ENCODE peak calls at places on chromosomes 3 and 15, in eight cellular contexts. Q is AG09309, T is psoas muscle, X is endothelial cell, J is cardiac fibroblast, Y is brain microvascular endothelial cell, W is Panc1, V is WTC11. B is an unnamed sample.

GRCh38 chr15:38651328-38652038 is 86.9 kb upstream of the RASGRP1 start:
- DNase-seq in Q (no peak), V (no peak), W (no peak), Y (no peak), J (no peak), X (no peak), T (no peak), B (no peak)

GRCh38 chr3:69443554-69443953 is 57.7 kb upstream of the FRMD4B start:
- DNase-seq in J (no peak), T (no peak), W (no peak), V (no peak), Y (no peak), X (no peak), Q (peak), B (no peak)

GRCh38 chr3:136860541-136860940 is 1.5 kb upstream of the NCK1 start:
- DNase-seq in Q (no peak), W (no peak), J (no peak), X (no peak), Y (no peak), V (no peak), T (no peak), B (peak)

GRCh38 chr15:92524161-92524560 is 130.5 kb downstream of the ST8SIA2 start:
- DNase-seq in X (no peak), V (no peak), Y (no peak), Q (no peak), T (no peak), J (no peak), W (no peak), B (no peak)

GRCh38 chr3:48047841-48048456 is 31.7 kb upstream of the MAP4 start:
- DNase-seq in Q (no peak), X (no peak), W (no peak), Y (peak), T (no peak), J (peak), V (no peak), B (no peak)

GRCh38 chr3:188646592-188646991 is 492.6 kb downstream of the LPP start:
- DNase-seq in X (no peak), T (no peak), Y (no peak), W (no peak), J (peak), Q (no peak), V (no peak), B (no peak)

GRCh38 chr3:61682671-61683408 is 121.5 kb downstream of the PTPRG start:
- DNase-seq in V (no peak), X (no peak), Y (no peak), Q (peak), T (no peak), J (no peak), W (no peak), B (no peak)

GRCh38 chr15:62706361-62706760 is 336.2 kb upstream of the TPM1 start:
- DNase-seq in J (peak), X (no peak), Q (no peak), Y (no peak), T (no peak), W (no peak), V (no peak), B (no peak)

GRCh38 chr3:115808816-115809215 is 185.5 kb downstream of the GAP43 start:
- DNase-seq in Y (no peak), W (no peak), J (no peak), Q (no peak), T (no peak), V (no peak), X (no peak), B (no peak)

GRCh38 chr3:168161696-168162095 is 66.0 kb upstream of the GOLIM4 start:
- DNase-seq in X (no peak), W (no peak), J (no peak), Y (no peak), Q (no peak), T (no peak), V (no peak), B (no peak)

GRCh38 chr15:81400640-81401236 is 26.7 kb upstream of the TMC3 start:
- DNase-seq in T (no peak), V (no peak), Q (peak), Y (peak), W (peak), X (peak), J (peak), B (peak)

GRCh38 chr3:153640689-153641308 is 478.8 kb downstream of the RAP2B start:
- DNase-seq in Q (no peak), W (no peak), J (no peak), V (peak), X (no peak), Y (no peak), T (no peak), B (peak)

GRCh38 chr3:73037369-73037699 is 24.1 kb upstream of the EBLN2 start:
- DNase-seq in V (no peak), J (peak), W (no peak), T (no peak), Y (peak), X (no peak), Q (no peak), B (no peak)

GRCh38 chr15:67850336-67850735 is 10.5 kb upstream of the RNU6-1 start:
- DNase-seq in Q (no peak), X (no peak), Y (no peak), T (no peak), J (no peak), W (no peak), V (no peak), B (no peak)

GRCh38 chr3:186633481-186633880 is 6.7 kb upstream of the FETUB start:
- DNase-seq in Y (no peak), W (no peak), Q (no peak), X (no peak), T (no peak), J (no peak), V (no peak), B (no peak)

GRCh38 chr3:13258986-13259514 is 161.1 kb downstream of the NUP210 start:
- DNase-seq in W (no peak), Q (no peak), Y (no peak), T (no peak), J (no peak), V (no peak), X (no peak), B (no peak)

GRCh38 chr3:67389176-67389575 is 265.2 kb downstream of the SUCLG2 start:
- DNase-seq in X (no peak), Y (no peak), W (no peak), J (no peak), Q (no peak), T (no peak), V (no peak), B (no peak)

GRCh38 chr3:177733233-177733632 is 536.0 kb upstream of the TBL1XR1 start:
- DNase-seq in T (no peak), J (no peak), V (no peak), X (no peak), Q (no peak), Y (no peak), W (no peak), B (no peak)

GRCh38 chr15:29138260-29138659 is 131.4 kb downstream of the NSMCE3 start:
- DNase-seq in Q (no peak), T (no peak), J (no peak), W (no peak), Y (no peak), X (no peak), V (no peak), B (no peak)

GRCh38 chr3:54339608-54340007 is 217.3 kb downstream of the CACNA2D3 start:
- DNase-seq in J (no peak), W (no peak), Y (no peak), X (no peak), T (no peak), V (no peak), Q (no peak), B (no peak)
- TF ChIP-seq CTCF in J (no peak), W (no peak), Y (no peak), X (no peak), T (no peak), V (no peak), Q (no peak), B (no peak)

GRCh38 chr15:51022206-51022605 is 72.5 kb downstream of the TNFAIP8L3 start:
- DNase-seq in X (no peak), Y (no peak), V (no peak), J (no peak), W (no peak), Q (no peak), T (no peak), B (no peak)
- TF ChIP-seq CTCF in X (no peak), Y (no peak), V (no peak), J (no peak), W (no peak), Q (no peak), T (no peak), B (no peak)

DNA sequence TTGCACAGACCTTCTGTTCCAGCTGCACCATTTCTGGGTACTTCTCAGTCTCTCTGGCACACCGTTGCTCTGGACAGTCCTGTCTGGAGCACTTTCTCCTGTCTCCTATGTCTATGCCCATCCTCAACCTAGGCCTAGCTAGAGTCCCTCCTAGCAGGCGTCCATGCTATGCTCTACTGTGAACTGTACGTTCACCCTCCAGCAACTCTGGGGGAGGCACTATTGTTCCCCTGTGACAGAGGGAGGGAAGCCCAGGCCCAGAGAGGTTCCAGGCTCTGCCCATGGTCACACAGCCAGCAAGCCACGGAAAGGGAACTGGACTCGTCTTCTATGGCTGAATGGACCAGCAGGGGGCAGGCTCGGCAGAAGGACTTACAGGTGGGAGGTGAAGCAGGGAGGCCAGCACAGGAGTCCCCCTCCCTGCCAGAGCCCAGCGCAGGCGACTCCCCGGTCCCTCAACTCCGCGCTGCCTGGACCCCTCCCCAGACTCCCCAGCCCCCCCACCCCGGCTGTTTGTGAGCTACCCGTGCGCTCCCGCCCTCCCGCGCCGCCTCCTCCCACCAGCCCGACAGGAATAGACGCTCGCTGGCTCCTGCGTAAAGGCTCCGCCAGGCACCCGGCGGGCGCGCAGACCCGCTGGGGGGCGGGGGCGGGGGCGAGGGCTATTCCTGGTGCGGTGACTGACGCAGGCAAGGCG is 1.7 kb upstream of the LINGO1 start:
- DNase-seq in J (peak), W (peak), Q (no peak), X (peak), V (peak), T (peak), Y (peak), B (peak)
- TF ChIP-seq CTCF in J (peak), W (peak), Q (peak), X (peak), V (peak), T (peak), Y (peak), B (peak)

GRCh38 chr15:87604857-87605446 is 651.6 kb downstream of the NTRK3 start:
- DNase-seq in Y (no peak), X (peak), V (peak), T (no peak), Q (no peak), J (peak), W (no peak), B (no peak)
- TF ChIP-seq CTCF in Y (peak), X (peak), V (peak), T (peak), Q (peak), J (peak), W (peak), B (no peak)

GRCh38 chr15:33182278-33182905 is 12.1 kb downstream of the FMN1 start:
- DNase-seq in X (no peak), Y (no peak), T (no peak), Q (no peak), J (no peak), W (no peak), V (no peak), B (no peak)
- TF ChIP-seq CTCF in X (no peak), Y (peak), T (no peak), Q (no peak), J (no peak), W (peak), V (no peak), B (no peak)

DNA sequence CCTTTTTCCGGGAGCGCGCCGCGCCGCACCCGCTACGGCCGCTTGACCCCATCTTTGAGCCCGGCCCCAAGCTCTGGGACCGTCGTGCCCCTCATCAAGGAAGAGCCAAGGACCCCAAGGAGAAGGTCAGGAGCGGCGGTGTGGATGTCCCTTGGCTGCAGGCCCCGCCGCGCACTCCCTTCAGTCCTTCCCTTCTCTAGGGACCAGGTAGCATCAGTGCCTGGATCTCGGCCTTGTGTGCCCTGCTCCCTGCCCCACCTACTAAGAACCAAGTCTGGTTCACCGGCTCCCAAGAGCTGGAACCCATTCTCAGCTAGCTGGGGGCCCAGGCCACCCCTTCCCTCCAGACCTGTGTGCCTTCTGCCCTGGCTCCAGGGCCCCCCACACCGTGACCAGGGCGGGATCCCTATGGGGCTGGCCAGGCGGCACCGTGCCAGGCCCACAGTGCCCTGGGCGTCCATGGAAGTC is 69.3 kb upstream of the CGNL1 start:
- DNase-seq in W (no peak), T (no peak), V (no peak), Y (no peak), J (no peak), Q (no peak), X (no peak), B (no peak)
- TF ChIP-seq CTCF in W (no peak), T (no peak), V (peak), Y (no peak), J (no peak), Q (no peak), X (peak), B (no peak)

B was measured in Calu3.